ENCODE peak calls at places on chromosome 4, in five cellular contexts. S is OCI-LY7, L is fibroblast of lung, I is neuronal stem cell, A is GM23248. F is an unnamed sample.
A peak's percentile ranks its signal among the peaks of the same experiment; 100 is the strongest.

GRCh38 chr4:56861365-56861764 is 39.9 kb upstream of the SPINK2 start:
- DNase-seq in I (no peak), L (peak; percentile 38), A (no peak), S (no peak), F (no peak)

GRCh38 chr4:127793528-127793927 is 11.4 kb downstream of the HSPA4L start:
- DNase-seq in L (no peak), S (no peak), I (no peak), A (no peak), F (no peak)

GRCh38 chr4:164725066-164725465 is 28.9 kb upstream of the SMIM31 start:
- DNase-seq in A (no peak), S (no peak), L (no peak), I (no peak), F (no peak)

GRCh38 chr4:75344915-75345314 is 169.3 kb downstream of the RCHY1 start:
- DNase-seq in S (no peak), A (peak; percentile 54), I (no peak), L (peak; percentile 31), F (no peak)

GRCh38 chr4:26874110-26874509 is 13.5 kb downstream of the STIM2 start:
- DNase-seq in S (no peak), A (no peak), L (no peak), I (no peak), F (no peak)

GRCh38 chr4:149145803-149146202 is 669.8 kb downstream of the IQCM start:
- DNase-seq in I (no peak), S (no peak), L (peak; percentile 67), A (peak; percentile 84), F (no peak)

GRCh38 chr4:8211229-8211628 is 12.1 kb downstream of the SH3TC1 start:
- DNase-seq in A (no peak), L (no peak), S (no peak), I (no peak), F (no peak)

GRCh38 chr4:177214935-177215334 is 94.7 kb upstream of the NEIL3 start:
- DNase-seq in A (peak; percentile 83), S (no peak), I (no peak), L (peak; percentile 82), F (no peak)

GRCh38 chr4:41866799-41867677 is 68.2 kb upstream of the TMEM33 start:
- DNase-seq in S (no peak), L (no peak), I (no peak), A (no peak), F (no peak)

GRCh38 chr4:118849867-118850812 is 14.2 kb upstream of the SEC24D start:
- DNase-seq in I (no peak), S (peak; percentile 59), L (no peak), A (peak; percentile 36), F (peak; percentile 84)

GRCh38 chr4:6884341-6884870 is 25.2 kb upstream of the TBC1D14 start:
- DNase-seq in S (no peak), L (no peak), I (no peak), A (no peak), F (no peak)

GRCh38 chr4:156560701-156561100 is 410.9 kb downstream of the PDGFC start:
- DNase-seq in S (no peak), I (no peak), A (peak; percentile 24), L (peak; percentile 37), F (no peak)

GRCh38 chr4:78775278-78776030 is 696 bp upstream of the BMP2K start:
- DNase-seq in I (peak; percentile 74), L (peak; percentile 80), A (peak; percentile 88), S (peak; percentile 89), F (peak; percentile 85)

GRCh38 chr4:156638332-156638731 is 333.3 kb downstream of the PDGFC start:
- DNase-seq in S (no peak), A (peak; percentile 52), L (peak; percentile 84), I (no peak), F (no peak)

GRCh38 chr4:111602848-111603247 is 542.4 kb upstream of the FAM241A start:
- DNase-seq in S (no peak), I (no peak), L (peak; percentile 11), A (peak; percentile 45), F (no peak)

GRCh38 chr4:57048590-57049304 is 61.4 kb downstream of the IGFBP7 start:
- DNase-seq in A (no peak), L (peak; percentile 39), I (no peak), S (no peak), F (no peak)

GRCh38 chr4:83552924-83553323 is 17.0 kb downstream of the GPAT3 start:
- DNase-seq in I (no peak), S (no peak), L (peak; percentile 90), A (peak; percentile 78), F (peak; percentile 70)

GRCh38 chr4:181849472-181849871 is 393.7 kb upstream of the TENM3 start:
- DNase-seq in A (no peak), S (no peak), L (no peak), I (no peak), F (no peak)

GRCh38 chr4:39044947-39045734 is 12.9 kb upstream of the TMEM156 start:
- DNase-seq in I (peak; percentile 11), A (peak; percentile 70), S (peak; percentile 63), L (no peak), F (no peak)

GRCh38 chr4:109966891-109967481 is 54.3 kb downstream of the EGF start:
- DNase-seq in S (no peak), A (no peak), I (no peak), L (no peak), F (no peak)

GRCh38 chr4:138802499-138802898 is 213.1 kb upstream of the NOCT start:
- DNase-seq in S (no peak), I (no peak), A (no peak), L (no peak), F (no peak)

GRCh38 chr4:82745173-82745842 is 53.3 kb downstream of the SCD5 start:
- DNase-seq in A (peak; percentile 79), L (peak; percentile 94), S (no peak), I (peak; percentile 14), F (no peak)

GRCh38 chr4:87042221-87042620 is 107.4 kb downstream of the AFF1 start:
- DNase-seq in S (no peak), A (no peak), L (no peak), I (no peak), F (no peak)

GRCh38 chr4:73470728-73471127 is 10.8 kb upstream of the AFM start:
- DNase-seq in A (no peak), L (no peak), I (no peak), S (no peak), F (no peak)

GRCh38 chr4:8410641-8411271 is 29.8 kb downstream of the ACOX3 start:
- DNase-seq in L (peak; percentile 40), I (peak; percentile 71), S (no peak), A (peak; percentile 66), F (no peak)

GRCh38 chr4:108149588-108150380 is 18.9 kb downstream of the LEF1 start:
- DNase-seq in S (no peak), L (peak; percentile 84), I (no peak), A (peak; percentile 43), F (no peak)

GRCh38 chr4:88277711-88278025 is 6.7 kb downstream of the PPM1K start:
- DNase-seq in A (no peak), S (no peak), I (no peak), L (no peak), F (no peak)

GRCh38 chr4:148112231-148112982 is 329.8 kb downstream of the NR3C2 start:
- DNase-seq in I (no peak), S (no peak), A (peak; percentile 66), L (peak; percentile 95), F (no peak)

GRCh38 chr4:110589297-110589696 is 33.6 kb downstream of the PITX2 start:
- DNase-seq in S (no peak), L (no peak), A (peak; percentile 62), I (no peak), F (no peak)

GRCh38 chr4:760616-761015 is 55.0 kb downstream of the PCGF3 start:
- DNase-seq in S (no peak), I (no peak), A (no peak), L (no peak), F (no peak)

GRCh38 chr4:761086-761485 is 55.5 kb downstream of the PCGF3 start:
- DNase-seq in I (no peak), A (no peak), S (no peak), L (no peak), F (no peak)

GRCh38 chr4:763191-763810 is 57.7 kb downstream of the PCGF3 start:
- DNase-seq in S (no peak), A (no peak), L (no peak), I (no peak), F (no peak)

GRCh38 chr4:762211-763190 is 56.9 kb downstream of the PCGF3 start:
- DNase-seq in I (no peak), S (peak; percentile 42), L (peak; percentile 31), A (peak; percentile 37), F (no peak)

DNA sequence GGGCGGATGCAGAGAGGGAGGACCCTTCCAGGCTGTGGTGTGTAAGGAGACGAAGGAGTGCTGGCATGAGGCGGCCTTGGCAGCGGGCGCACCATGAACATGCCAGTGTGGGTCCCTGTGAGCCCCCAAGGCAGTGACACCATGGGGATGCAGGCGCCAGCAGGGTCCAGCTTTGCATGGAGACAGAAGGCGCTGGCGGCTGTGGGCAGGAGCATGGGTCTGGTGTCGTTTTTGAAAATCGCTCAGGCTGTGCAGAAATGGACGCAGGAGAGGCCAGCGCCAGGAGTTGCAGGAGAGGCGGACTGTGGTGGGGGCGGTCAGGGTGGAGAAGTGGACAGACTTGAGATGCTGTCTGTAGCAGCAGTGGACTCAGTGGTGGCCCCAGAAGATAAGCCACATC is 56.1 kb downstream of the PCGF3 start:
- DNase-seq in L (no peak), A (no peak), I (no peak), S (no peak), F (no peak)
- H3K9me3 ChIP-seq in L (no peaks in the 10 kb centered on the region), A (no peaks in the 10 kb centered on the region), I (peaks cover 33% of the 10 kb centered on the region), S (no peaks in the 10 kb centered on the region), F (no peaks in the 10 kb centered on the region)

GRCh38 chr4:98289375-98289774 is 28.2 kb downstream of the RAP1GDS1 start:
- DNase-seq in S (no peak), I (no peak), L (no peak), A (no peak), F (peak; percentile 40)

GRCh38 chr4:98287328-98287727 is 26.1 kb downstream of the RAP1GDS1 start:
- DNase-seq in I (no peak), L (no peak), S (no peak), A (no peak), F (no peak)

GRCh38 chr4:98293089-98293887 is 32.1 kb downstream of the RAP1GDS1 start:
- DNase-seq in I (no peak), S (no peak), L (peak; percentile 28), A (no peak), F (no peak)

GRCh38 chr4:98285676-98286075 is 24.5 kb downstream of the RAP1GDS1 start:
- DNase-seq in L (no peak), A (no peak), I (no peak), S (no peak), F (no peak)

DNA sequence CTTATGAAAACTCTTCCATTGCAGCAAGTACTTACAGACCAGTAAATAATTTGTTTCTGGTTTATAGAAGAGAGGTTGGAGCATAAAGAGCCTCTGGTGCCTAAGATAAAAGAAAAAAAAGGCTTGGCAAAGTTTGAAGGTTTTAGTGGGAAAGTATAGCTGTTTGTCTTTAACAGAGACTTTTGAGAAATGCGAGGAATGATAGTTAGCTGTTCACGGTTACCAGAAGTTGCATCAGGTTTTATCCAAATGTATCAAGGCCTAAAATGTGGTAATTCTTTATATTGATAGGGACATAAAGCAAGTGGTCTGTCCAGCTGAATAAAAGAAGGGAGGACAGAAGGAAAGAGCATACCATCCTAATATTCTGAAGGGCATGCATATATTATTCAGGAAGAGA is 29.3 kb downstream of the RAP1GDS1 start:
- DNase-seq in S (no peak), A (peak; percentile 58), I (no peak), L (peak; percentile 76), F (no peak)
- H3K27ac ChIP-seq in S (peak overlapping the region; percentile 92), A (peak overlapping the region; percentile 66), I (no peak overlapping the region), L (no peak overlapping the region), F (peak overlapping the region; percentile 83)

GRCh38 chr4:184748251-184748652 is 14.4 kb upstream of the CENPU start:
- DNase-seq in S (no peak), L (no peak), A (no peak), I (no peak), F (no peak)
- H3K4me2 ChIP-seq in S (no peak overlapping the region), L (no peak overlapping the region), A (no peak overlapping the region), I (no peak overlapping the region), F (no peak overlapping the region)

GRCh38 chr4:81573817-81574216 is 102.1 kb upstream of the RASGEF1B start:
- DNase-seq in A (no peak), I (no peak), L (no peak), S (no peak), F (no peak)
- H3K9me3 ChIP-seq in A (no peaks in the 10 kb centered on the region), I (no peaks in the 10 kb centered on the region), L (no peaks in the 10 kb centered on the region), S (no peaks in the 10 kb centered on the region), F (no peaks in the 10 kb centered on the region)